ENCODE peak calls at places on chromosome 14, in seven cellular contexts. Y, I, A, V, J, F and Z are unnamed samples.

GRCh38 chr14:61051046-61051445 is 70.0 kb downstream of the SLC38A6 start:
- DNase-seq in Y (peak), I (no peak), A (no peak), V (no peak), J (no peak), F (no peak), Z (no peak)

GRCh38 chr14:95098984-95099599 is 58.2 kb downstream of the DICER1 start:
- DNase-seq in Y (peak), I (no peak), A (peak), V (no peak), J (no peak), F (peak), Z (no peak)

GRCh38 chr14:20790439-20791116 is 9.5 kb downstream of the RNASE6 start:
- DNase-seq in Y (no peak), I (no peak), A (no peak), V (no peak), J (no peak), F (no peak), Z (no peak)

GRCh38 chr14:96698846-96699543 is 98.2 kb upstream of the VRK1 start:
- DNase-seq in Y (no peak), I (no peak), A (no peak), V (no peak), J (no peak), F (no peak), Z (no peak)

GRCh38 chr14:69643430-69644200 is 32.2 kb downstream of the SUSD6 start:
- DNase-seq in Y (peak), I (no peak), A (peak), V (peak), J (no peak), F (peak), Z (no peak)

GRCh38 chr14:46820291-46820690 is 168.7 kb upstream of the RPL10L start:
- DNase-seq in Y (no peak), I (no peak), A (no peak), V (no peak), J (no peak), F (no peak), Z (no peak)

GRCh38 chr14:72644758-72645489 is 249.0 kb downstream of the DPF3 start:
- DNase-seq in Y (peak), I (no peak), A (no peak), V (no peak), J (no peak), F (no peak), Z (no peak)

GRCh38 chr14:79369359-79370332 is 841.7 kb downstream of the DIO2 start:
- DNase-seq in Y (peak), I (no peak), A (no peak), V (no peak), J (no peak), F (no peak), Z (no peak)

GRCh38 chr14:70192915-70193314 is 4.2 kb upstream of the SLC8A3 start:
- DNase-seq in Y (no peak), I (no peak), A (no peak), V (no peak), J (no peak), F (no peak), Z (no peak)

GRCh38 chr14:54374117-54374884 is 22.5 kb upstream of the CDKN3 start:
- DNase-seq in Y (peak), I (no peak), A (no peak), V (no peak), J (no peak), F (no peak), Z (no peak)

GRCh38 chr14:24132061-24132685 is 1.7 kb downstream of the FITM1 start:
- DNase-seq in Y (no peak), I (no peak), A (peak), V (no peak), J (no peak), F (peak), Z (no peak)

GRCh38 chr14:105334383-105335230 is 20.1 kb downstream of the PACS2 start:
- DNase-seq in Y (no peak), I (no peak), A (no peak), V (no peak), J (no peak), F (no peak), Z (no peak)

GRCh38 chr14:53526190-53526589 is 373.1 kb upstream of the DDHD1 start:
- DNase-seq in Y (peak), I (no peak), A (no peak), V (no peak), J (no peak), F (no peak), Z (no peak)

GRCh38 chr14:59664741-59665140 is 88.1 kb upstream of the CCDC175 start:
- DNase-seq in Y (no peak), I (no peak), A (no peak), V (no peak), J (no peak), F (peak), Z (no peak)

GRCh38 chr14:23085458-23085857 is 9.5 kb downstream of the ACIN1 start:
- DNase-seq in Y (peak), I (no peak), A (no peak), V (no peak), J (no peak), F (no peak), Z (no peak)

GRCh38 chr14:96403409-96403808 is 11.5 kb downstream of the AK7 start:
- DNase-seq in Y (no peak), I (no peak), A (no peak), V (no peak), J (no peak), F (no peak), Z (no peak)

GRCh38 chr14:93045965-93046695 is 69.6 kb downstream of the ITPK1 start:
- DNase-seq in Y (peak), I (no peak), A (no peak), V (no peak), J (no peak), F (no peak), Z (no peak)

GRCh38 chr14:92759300-92759678 is 10.9 kb upstream of the LGMN start:
- DNase-seq in Y (peak), I (no peak), A (no peak), V (no peak), J (no peak), F (peak), Z (no peak)

GRCh38 chr14:97180304-97181200 is 383.4 kb downstream of the VRK1 start:
- DNase-seq in Y (no peak), I (no peak), A (no peak), V (no peak), J (no peak), F (no peak), Z (no peak)

GRCh38 chr14:84891414-84891813 is 638.5 kb upstream of the FLRT2 start:
- DNase-seq in Y (no peak), I (no peak), A (no peak), V (no peak), J (no peak), F (no peak), Z (no peak)

GRCh38 chr14:98189077-98189476 is 1082.9 kb downstream of the BCL11B start:
- DNase-seq in Y (no peak), I (no peak), A (peak), V (no peak), J (no peak), F (no peak), Z (no peak)

GRCh38 chr14:100580316-100581227 is 6.6 kb downstream of the BEGAIN start:
- DNase-seq in Y (no peak), I (no peak), A (no peak), V (no peak), J (no peak), F (no peak), Z (no peak)

GRCh38 chr14:71566276-71566675 is 366.0 kb upstream of the RGS6 start:
- DNase-seq in Y (no peak), I (no peak), A (no peak), V (no peak), J (no peak), F (no peak), Z (no peak)

GRCh38 chr14:103625361-103626095 is 3.5 kb upstream of the KLC1 start:
- DNase-seq in Y (no peak), I (no peak), A (no peak), V (no peak), J (no peak), F (no peak), Z (no peak)